ENCODE peak calls at places on chromosomes 3 and 15, in six cellular contexts. G, Z, H, R, F and K are unnamed samples.

GRCh38 chr15:98433302-98433701 is 215.0 kb upstream of the IGF1R start:
- DNase-seq in G (no peak), Z (no peak), H (no peak), R (no peak), F (no peak), K (no peak)

GRCh38 chr15:100914876-100915275 is 4.3 kb upstream of the LRRK1 start:
- DNase-seq in G (no peak), Z (no peak), H (no peak), R (no peak), F (no peak), K (no peak)

GRCh38 chr15:76197703-76198455 is 113.4 kb downstream of the ETFA start:
- DNase-seq in G (no peak), Z (no peak), H (no peak), R (no peak), F (no peak), K (no peak)

GRCh38 chr3:30611613-30612421 is 5.4 kb downstream of the TGFBR2 start:
- DNase-seq in G (peak; percentile 73), Z (no peak), H (no peak), R (no peak), F (peak; percentile 38), K (no peak)

GRCh38 chr3:118267588-118267987 is 767.1 kb downstream of the IGSF11 start:
- DNase-seq in G (no peak), Z (no peak), H (no peak), R (no peak), F (peak; percentile 49), K (no peak)

GRCh38 chr3:86702381-86702958 is 288.5 kb downstream of the VGLL3 start:
- DNase-seq in G (no peak), Z (no peak), H (no peak), R (no peak), F (peak; percentile 5), K (no peak)

GRCh38 chr3:141605883-141606282 is 119.1 kb downstream of the RASA2 start:
- DNase-seq in G (no peak), Z (no peak), H (no peak), R (no peak), F (no peak), K (no peak)

GRCh38 chr15:81303241-81304225 is 20.4 kb downstream of the STARD5 start:
- DNase-seq in G (no peak), Z (no peak), H (no peak), R (no peak), F (peak; percentile 2), K (no peak)

GRCh38 chr15:57213783-57214366 is 162.4 kb upstream of the CGNL1 start:
- DNase-seq in G (peak; percentile 51), Z (no peak), H (no peak), R (peak; percentile 45), F (peak; percentile 61), K (no peak)

GRCh38 chr3:150059729-150060128 is 89.0 kb upstream of the PFN2 start:
- DNase-seq in G (no peak), Z (no peak), H (no peak), R (no peak), F (no peak), K (no peak)

GRCh38 chr15:63892794-63893441 is 59.2 kb upstream of the HERC1 start:
- DNase-seq in G (no peak), Z (no peak), H (peak; percentile 16), R (no peak), F (peak; percentile 99), K (no peak)

GRCh38 chr3:70736009-70736408 is 423.6 kb upstream of the MDFIC2 start:
- DNase-seq in G (no peak), Z (no peak), H (no peak), R (no peak), F (no peak), K (no peak)

GRCh38 chr15:89442671-89443307 is 53.6 kb downstream of the RHCG start:
- DNase-seq in G (peak; percentile 68), Z (no peak), H (no peak), R (peak; percentile 74), F (peak; percentile 51), K (peak; percentile 17)

GRCh38 chr15:87764461-87765236 is 491.9 kb downstream of the NTRK3 start:
- DNase-seq in G (peak; percentile 17), Z (peak; percentile 64), H (no peak), R (no peak), F (peak; percentile 79), K (no peak)

GRCh38 chr3:123380261-123380660 is 68.6 kb downstream of the ADCY5 start:
- DNase-seq in G (no peak), Z (no peak), H (no peak), R (no peak), F (no peak), K (no peak)